ENCODE peak calls at places on chromosomes 16 and 17, in four cellular contexts. Z is GM23248, U is IMR-90, A is left ventricle myocardium inferior. M is an unnamed sample.
A peak's percentile ranks its signal among the peaks of the same experiment; 100 is the strongest.

GRCh38 chr17:77609553-77610517 is 348.7 kb upstream of the TNRC6C start:
- DNase-seq in A (no peak), U (no peak), Z (peak; percentile 32), M (no peak)

GRCh38 chr17:82985973-82986372 is 93.4 kb upstream of the METRNL start:
- DNase-seq in U (peak; percentile 46), Z (peak; percentile 30), A (no peak), M (peak; percentile 49)

GRCh38 chr17:6752068-6752909 is 3.6 kb upstream of the XAF1 start:
- DNase-seq in A (no peak), U (peak; percentile 99), Z (peak; percentile 99), M (peak; percentile 96)

GRCh38 chr16:2530629-2531318 is 434 bp downstream of the CEMP1 start:
- DNase-seq in A (no peak), Z (no peak), U (no peak), M (no peak)

GRCh38 chr16:57761301-57761700 is 25.7 kb downstream of the KATNB1 start:
- DNase-seq in U (no peak), A (no peak), Z (no peak), M (no peak)

GRCh38 chr16:49663081-49664057 is 192.5 kb downstream of the ZNF423 start:
- DNase-seq in A (peak; percentile 38), Z (peak; percentile 35), U (no peak), M (no peak)

GRCh38 chr16:81778861-81779539 is at the start of gene PLCG2:
- DNase-seq in Z (peak; percentile 61), A (peak; percentile 76), U (no peak), M (peak; percentile 60)

GRCh38 chr17:80807014-80807413 is 184.6 kb upstream of the CHMP6 start:
- DNase-seq in A (no peak), U (no peak), Z (no peak), M (no peak)

GRCh38 chr16:82152641-82153094 is 17.4 kb downstream of the MPHOSPH6 start:
- DNase-seq in U (peak; percentile 70), Z (no peak), A (no peak), M (no peak)

GRCh38 chr16:9446471-9447194 is 355.2 kb downstream of the HAPSTR1 start:
- DNase-seq in A (no peak), U (no peak), Z (no peak), M (no peak)

GRCh38 chr16:81405702-81406113 is 38.9 kb upstream of the CMIP start:
- DNase-seq in U (peak; percentile 92), A (no peak), Z (peak; percentile 89), M (peak; percentile 94)

GRCh38 chr17:63430223-63430622 is 15.9 kb downstream of the CYB561 start:
- DNase-seq in Z (no peak), U (no peak), A (no peak), M (no peak)

GRCh38 chr17:56499799-56500388 is 93.6 kb upstream of the NOG start:
- DNase-seq in A (no peak), Z (peak; percentile 45), U (peak; percentile 37), M (peak; percentile 47)

GRCh38 chr17:56754523-56755208 is 79.1 kb downstream of the C17orf67 start:
- DNase-seq in U (peak; percentile 56), Z (peak; percentile 65), A (no peak), M (peak; percentile 53)

GRCh38 chr17:18944646-18945045 is 7.3 kb upstream of the SLC5A10 start:
- DNase-seq in A (no peak), Z (no peak), U (no peak), M (no peak)

GRCh38 chr16:66427871-66428681 is 981 bp downstream of the BEAN1 start:
- DNase-seq in Z (peak; percentile 47), A (no peak), U (no peak), M (no peak)

GRCh38 chr16:69463876-69464275 is 39.5 kb downstream of the CYB5B start:
- DNase-seq in U (no peak), A (no peak), Z (no peak), M (no peak)

GRCh38 chr17:30378797-30379302 is at the start of gene CPD:
- DNase-seq in Z (peak; percentile 99), U (peak; percentile 92), A (peak; percentile 98), M (peak; percentile 95)

GRCh38 chr17:69552986-69553667 is 138.6 kb downstream of the MAP2K6 start:
- DNase-seq in U (no peak), Z (no peak), A (no peak), M (no peak)

GRCh38 chr17:45228121-45228941 is 6.6 kb downstream of the FMNL1 start:
- DNase-seq in U (no peak), Z (no peak), A (no peak), M (no peak)

GRCh38 chr17:29615048-29615385 is 7.7 kb downstream of the CORO6 start:
- DNase-seq in Z (peak; percentile 81), A (no peak), U (no peak), M (no peak)

GRCh38 chr17:54967621-54968258 is 714 bp downstream of the COX11 start:
- DNase-seq in Z (peak; percentile 66), A (no peak), U (peak; percentile 27), M (no peak)

GRCh38 chr17:42311240-42312034 is 23.1 kb downstream of the STAT5A start:
- DNase-seq in Z (peak; percentile 96), U (peak; percentile 94), A (peak; percentile 88), M (no peak)

GRCh38 chr17:29524692-29525091 is 42.1 kb downstream of the ABHD15 start:
- DNase-seq in Z (no peak), U (no peak), A (no peak), M (no peak)

GRCh38 chr16:1158456-1159324 is 5.8 kb downstream of the CACNA1H start:
- DNase-seq in Z (peak; percentile 41), U (peak; percentile 47), A (peak; percentile 78), M (no peak)

GRCh38 chr16:66841366-66841765 is 2.8 kb upstream of the CA7 start:
- DNase-seq in A (no peak), U (no peak), Z (no peak), M (no peak)

GRCh38 chr17:19733953-19734526 is 14.1 kb downstream of the ALDH3A1 start:
- DNase-seq in A (no peak), U (no peak), Z (no peak), M (no peak)

GRCh38 chr16:48636521-48636920 is 26.5 kb upstream of the N4BP1 start:
- DNase-seq in U (no peak), A (no peak), Z (no peak), M (no peak)

GRCh38 chr17:15480209-15480608 is 12.8 kb upstream of the CDRT4 start:
- DNase-seq in Z (no peak), U (no peak), A (no peak), M (no peak)

GRCh38 chr16:3149630-3150345 is 15.0 kb downstream of the ZNF213 start:
- DNase-seq in A (peak; percentile 79), U (peak; percentile 42), Z (peak; percentile 78), M (peak; percentile 64)

GRCh38 chr16:83458612-83459011 is 349.2 kb upstream of the HSBP1 start:
- DNase-seq in Z (peak; percentile 81), A (no peak), U (peak; percentile 80), M (no peak)

GRCh38 chr17:51373489-51374194 is 113.3 kb downstream of the UTP18 start:
- DNase-seq in Z (no peak), A (no peak), U (no peak), M (no peak)

GRCh38 chr17:51372345-51373004 is 112.1 kb downstream of the UTP18 start:
- DNase-seq in Z (peak; percentile 68), A (no peak), U (peak; percentile 73), M (peak; percentile 71)

GRCh38 chr17:51374220-51374619 is 113.9 kb downstream of the UTP18 start:
- DNase-seq in Z (no peak), U (no peak), A (no peak), M (no peak)

GRCh38 chr17:51366866-51367265 is 106.5 kb downstream of the UTP18 start:
- DNase-seq in U (no peak), Z (no peak), A (no peak), M (no peak)

DNA sequence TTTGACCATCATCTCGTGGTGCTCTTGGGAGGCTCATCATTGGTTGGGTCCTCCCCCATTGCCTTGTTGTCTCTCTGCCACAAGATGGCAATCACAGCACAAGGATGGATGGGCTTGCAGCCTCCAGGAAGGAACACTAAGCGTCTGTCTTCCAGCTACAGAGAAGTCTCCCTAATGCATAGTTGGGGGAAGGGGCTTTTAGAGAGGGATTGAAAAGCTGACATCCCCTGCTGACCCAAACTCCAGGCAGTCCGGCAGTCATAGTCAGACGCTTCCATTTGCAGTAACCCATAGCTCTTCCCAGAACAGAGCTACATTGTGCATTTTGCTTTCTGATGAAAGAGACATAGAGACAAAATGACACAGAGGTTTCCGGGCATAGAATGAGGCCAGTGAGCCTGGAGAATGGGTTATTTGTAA is 111.4 kb downstream of the UTP18 start:
- DNase-seq in A (no peak), U (peak; percentile 50), Z (peak; percentile 57), M (peak; percentile 51)
- H3K4me3 ChIP-seq in A (no peak overlapping the region), U (no peak overlapping the region), Z (peak overlapping the region; percentile 43), M (no peak overlapping the region)

GRCh38 chr17:40321502-40322416 is 12.8 kb downstream of the RARA start:
- DNase-seq in Z (no peak), U (no peak), A (peak; percentile 79), M (no peak)

GRCh38 chr17:40323731-40324650 is 15.0 kb downstream of the RARA start:
- DNase-seq in U (peak; percentile 44), A (peak; percentile 73), Z (peak; percentile 73), M (peak; percentile 79)

GRCh38 chr17:40320771-40321501 is 12.0 kb downstream of the RARA start:
- DNase-seq in U (no peak), Z (peak; percentile 49), A (peak; percentile 80), M (no peak)

GRCh38 chr17:40323317-40323716 is 14.3 kb downstream of the RARA start:
- DNase-seq in Z (no peak), A (no peak), U (no peak), M (no peak)

GRCh38 chr17:40322417-40323315 is 13.7 kb downstream of the RARA start:
- DNase-seq in U (peak; percentile 81), Z (peak; percentile 89), A (peak; percentile 74), M (peak; percentile 91)
- H3K4me3 ChIP-seq in U (peak overlapping the region; percentile 14), Z (peak overlapping the region; percentile 83), A (peak overlapping the region; percentile 78), M (peak overlapping the region; percentile 9)

DNA sequence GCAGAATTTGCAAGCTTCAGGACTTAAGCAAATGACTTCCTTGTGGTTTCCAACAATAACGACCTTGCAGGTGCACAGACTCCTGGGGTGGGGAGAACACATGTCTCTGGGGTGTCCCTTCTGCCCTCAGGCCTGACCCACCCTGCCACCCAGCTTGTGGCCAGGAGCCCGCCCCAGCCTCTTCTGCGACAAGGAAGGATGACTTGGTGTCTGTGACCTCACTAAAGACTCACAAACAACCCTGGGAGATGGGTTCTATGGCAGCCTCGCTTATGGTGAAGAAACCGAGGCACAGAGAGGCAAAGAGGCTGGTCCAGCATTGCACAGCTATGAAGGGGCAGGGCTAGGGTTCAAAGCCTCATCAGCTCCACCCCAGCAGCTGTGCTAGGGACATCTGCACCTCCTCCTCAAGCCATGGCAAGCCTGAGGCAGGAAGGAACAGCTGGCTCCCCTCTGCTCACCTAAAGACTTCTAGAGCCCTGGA is 2.6 kb downstream of the ATP2A3 start:
- DNase-seq in A (no peak), Z (no peak), U (no peak), M (no peak)
- H3K4me3 ChIP-seq in A (no peak overlapping the region), Z (no peak overlapping the region), U (no peak overlapping the region), M (no peak overlapping the region)

DNA sequence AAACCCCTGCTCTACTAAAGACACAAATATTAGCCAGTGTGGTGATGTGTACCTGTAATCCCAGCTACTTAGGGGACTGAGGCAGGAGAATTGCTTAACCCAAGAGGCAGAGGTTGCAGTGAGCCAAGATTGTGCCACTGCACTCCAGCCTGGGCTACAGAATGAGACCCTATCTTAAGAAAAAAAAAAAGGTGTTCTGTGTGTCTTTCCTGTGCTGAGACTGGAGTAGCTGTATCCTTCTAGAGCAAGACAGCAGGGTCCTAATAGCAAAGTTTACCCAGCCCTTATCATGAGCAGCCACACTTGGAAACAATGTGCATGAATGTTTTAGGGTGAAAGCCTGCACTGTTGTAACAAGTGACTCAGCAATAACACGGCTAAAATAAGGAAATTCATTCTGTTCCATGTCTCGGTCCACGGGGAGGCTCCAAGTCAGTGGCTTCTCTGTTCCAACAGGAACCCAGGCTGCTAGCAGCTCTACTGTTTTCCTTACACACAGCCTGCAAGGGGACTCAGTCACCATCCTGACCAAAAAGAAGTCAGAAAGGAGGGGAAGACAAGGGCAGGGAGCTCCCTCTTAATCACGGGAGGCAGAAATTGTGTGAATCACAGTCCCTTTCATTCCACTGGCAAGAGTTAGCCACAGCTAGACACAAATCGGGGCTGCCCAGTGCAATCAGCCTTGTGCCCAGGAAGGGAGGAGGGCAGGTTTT is 7.1 kb upstream of the SLC5A11 start:
- DNase-seq in Z (peak; percentile 88), U (peak; percentile 70), A (no peak), M (peak; percentile 91)
- H3K4me3 ChIP-seq in Z (peak overlapping the region; percentile 54), U (peak overlapping the region; percentile 4), A (no peak overlapping the region), M (no peak overlapping the region)